ENCODE peak calls at places on chromosomes 4 and X, in four cellular contexts. W, C, G and D are unnamed samples.

GRCh38 chr4:111839186-111839585 is 306.1 kb upstream of the FAM241A start:
- DNase-seq in G (no peak), C (no peak), W (no peak), D (no peak)

GRCh38 chr4:120816385-120816784 is 106.1 kb downstream of the PRDM5 start:
- DNase-seq in C (no peak), W (no peak), G (no peak), D (no peak)

GRCh38 chrX:727738-728621 is 97.4 kb downstream of the SHOX start:
- DNase-seq in G (peak), W (peak), C (no peak), D (no peak)

GRCh38 chrX:154824638-154825037 is 9.8 kb downstream of the SMIM9 start:
- DNase-seq in G (no peak), C (no peak), W (no peak), D (no peak)

GRCh38 chrX:7641141-7641540 is 201.8 kb upstream of the VCX start:
- DNase-seq in C (no peak), W (no peak), G (no peak), D (no peak)

GRCh38 chr4:76305971-76306881 is at the start of gene STBD1:
- DNase-seq in G (peak), W (peak), C (peak), D (peak)

GRCh38 chr4:88104902-88105610 is 53.4 kb downstream of the ABCG2 start:
- DNase-seq in W (no peak), G (no peak), C (peak), D (peak)

GRCh38 chr4:181701911-181702310 is 541.3 kb upstream of the TENM3 start:
- DNase-seq in W (no peak), C (no peak), G (no peak), D (no peak)

GRCh38 chrX:71095971-71096701 is 485 bp downstream of the FOXO4 start:
- DNase-seq in W (no peak), C (no peak), G (peak), D (no peak)

GRCh38 chr4:119211856-119212250 is 660 bp upstream of the USP53 start:
- DNase-seq in G (no peak), W (peak), C (no peak), D (peak)

GRCh38 chr4:147102596-147102995 is 156.9 kb upstream of the TTC29 start:
- DNase-seq in C (no peak), G (no peak), W (no peak), D (no peak)

GRCh38 chr4:23422878-23423277 is 467.0 kb downstream of the PPARGC1A start:
- DNase-seq in G (no peak), W (peak), C (no peak), D (no peak)

GRCh38 chr4:143773998-143774898 is 73.8 kb upstream of the FREM3 start:
- DNase-seq in W (peak), G (peak), C (peak), D (peak)

GRCh38 chrX:42096262-42096939 is 173.0 kb upstream of the CASK start:
- DNase-seq in C (peak), G (no peak), W (no peak), D (peak)

GRCh38 chr4:85522836-85523235 is 47.9 kb downstream of the ARHGAP24 start:
- DNase-seq in W (no peak), C (no peak), G (no peak), D (no peak)

GRCh38 chr4:60726779-60727178 is 473.3 kb upstream of the ADGRL3 start:
- DNase-seq in G (no peak), W (no peak), C (no peak), D (no peak)

GRCh38 chr4:82524570-82525152 is 37.1 kb downstream of the TMEM150C start:
- DNase-seq in G (no peak), C (no peak), W (no peak), D (no peak)

GRCh38 chr4:678765-679481 is 4.6 kb downstream of the MYL5 start:
- DNase-seq in W (no peak), C (no peak), G (no peak), D (no peak)

GRCh38 chrX:132045456-132045855 is 22.4 kb downstream of the STK26 start:
- DNase-seq in G (no peak), W (no peak), C (no peak), D (no peak)

GRCh38 chr4:72112514-72113156 is 80.8 kb downstream of the NPFFR2 start:
- DNase-seq in W (no peak), G (no peak), C (peak), D (peak)

GRCh38 chr4:185142911-185143595 is at the start of gene SLC25A4:
- DNase-seq in G (peak), W (no peak), C (peak), D (peak)

GRCh38 chr4:123661080-123661737 is 264.6 kb downstream of the SPRY1 start:
- DNase-seq in C (peak), W (no peak), G (no peak), D (no peak)

GRCh38 chr4:74631338-74631737 is 163.0 kb downstream of the BTC start:
- DNase-seq in C (no peak), G (no peak), W (no peak), D (no peak)

GRCh38 chr4:121728798-121729226 is 32.0 kb upstream of the ANXA5 start:
- DNase-seq in G (no peak), W (no peak), C (peak), D (peak)

GRCh38 chr4:176340871-176341685 is 21.3 kb downstream of the SPCS3 start:
- DNase-seq in C (peak), W (no peak), G (no peak), D (peak)